ENCODE peak calls at places on chromosomes 16 and 17, in four cellular contexts. A, P, R and U are unnamed samples.

GRCh38 chr17:75604034-75604695 is 16.6 kb downstream of the MYO15B start:
- DNase-seq in P (peak; percentile 81), A (no peak), R (no peak), U (no peak)

GRCh38 chr17:83149761-83150251 is 70.4 kb downstream of the METRNL start:
- DNase-seq in R (no peak), P (no peak), A (no peak), U (no peak)

GRCh38 chr16:1989209-1989825 is 453 bp upstream of the SYNGR3 start:
- DNase-seq in P (no peak), R (no peak), A (peak; percentile 69), U (no peak)

GRCh38 chr17:14298221-14298994 is 2.5 kb upstream of the HS3ST3B1 start:
- DNase-seq in A (peak; percentile 56), R (no peak), P (no peak), U (no peak)

GRCh38 chr17:9116861-9117568 is 95.7 kb downstream of the NTN1 start:
- DNase-seq in A (no peak), R (no peak), P (no peak), U (no peak)

GRCh38 chr17:41785876-41786226 is 660 bp downstream of the JUP start:
- DNase-seq in R (no peak), P (peak; percentile 67), A (peak; percentile 76), U (no peak)

GRCh38 chr16:70675851-70676513 is 9.9 kb downstream of the MTSS2 start:
- DNase-seq in P (no peak), A (no peak), R (no peak), U (no peak)

GRCh38 chr16:68756250-68757051 is 19.4 kb downstream of the CDH1 start:
- DNase-seq in A (no peak), P (no peak), R (no peak), U (peak; percentile 94)

GRCh38 chr16:85910073-85910853 is 11.3 kb downstream of the IRF8 start:
- DNase-seq in R (no peak), A (no peak), P (no peak), U (no peak)

GRCh38 chr17:81097943-81098308 is 63.0 kb downstream of the BAIAP2 start:
- DNase-seq in A (no peak), P (peak; percentile 68), R (no peak), U (no peak)

GRCh38 chr17:47703191-47703591 is 9.2 kb downstream of the TBKBP1 start:
- DNase-seq in R (no peak), P (no peak), A (no peak), U (no peak)

GRCh38 chr17:39981207-39982068 is 831 bp downstream of the PSMD3 start:
- DNase-seq in R (no peak), A (no peak), P (no peak), U (no peak)

GRCh38 chr16:66717112-66717675 is 20.7 kb upstream of the CMTM4 start:
- DNase-seq in R (no peak), A (no peak), P (peak; percentile 42), U (no peak)

GRCh38 chr17:21213491-21214014 is 408 bp downstream of the TMEM11 start:
- DNase-seq in P (peak; percentile 80), R (no peak), A (no peak), U (no peak)

GRCh38 chr16:17414916-17415315 is 55.8 kb downstream of the XYLT1 start:
- DNase-seq in A (no peak), R (no peak), P (no peak), U (no peak)

GRCh38 chr17:81528384-81528650 is 140 bp downstream of the FSCN2 start:
- DNase-seq in P (no peak), R (no peak), A (no peak), U (no peak)

GRCh38 chr17:57569860-57570259 is 175.2 kb downstream of the CCDC182 start:
- DNase-seq in P (no peak), R (no peak), A (no peak), U (no peak)

GRCh38 chr17:74566132-74566753 is 1.1 kb downstream of the CD300H start:
- DNase-seq in P (peak; percentile 52), R (peak; percentile 36), A (peak; percentile 85), U (no peak)

GRCh38 chr17:79792984-79793923 is 3.6 kb downstream of the CBX8 start:
- DNase-seq in R (no peak), A (peak; percentile 66), P (no peak), U (no peak)

GRCh38 chr16:15777533-15778203 is 79.2 kb downstream of the MYH11 start:
- DNase-seq in P (peak; percentile 66), A (peak; percentile 51), R (peak; percentile 70), U (no peak)

GRCh38 chr17:39611441-39612112 is 3.9 kb upstream of the NEUROD2 start:
- DNase-seq in A (peak; percentile 47), R (no peak), P (no peak), U (no peak)

GRCh38 chr16:58730724-58731370 is 3.3 kb downstream of the GOT2 start:
- DNase-seq in P (no peak), R (no peak), A (no peak), U (no peak)

GRCh38 chr17:81043725-81044427 is 8.9 kb downstream of the BAIAP2 start:
- DNase-seq in R (no peak), A (no peak), P (no peak), U (no peak)

GRCh38 chr17:58783380-58783779 is 27.7 kb downstream of the PPM1E start:
- DNase-seq in R (no peak), P (no peak), A (no peak), U (no peak)

GRCh38 chr16:66399031-66399430 is 28.1 kb upstream of the BEAN1 start:
- DNase-seq in R (no peak), P (no peak), A (no peak), U (no peak)

GRCh38 chr16:23206986-23207385 is 24.4 kb downstream of the SCNN1G start:
- DNase-seq in A (no peak), R (no peak), P (no peak), U (no peak)

GRCh38 chr17:32007463-32008298 is 498 bp downstream of the LRRC37B start:
- DNase-seq in P (peak; percentile 58), R (peak; percentile 11), A (peak; percentile 77), U (no peak)

GRCh38 chr17:39996789-39997188 is 16.2 kb downstream of the PSMD3 start:
- DNase-seq in A (no peak), R (no peak), P (peak; percentile 52), U (no peak)

GRCh38 chr17:17453088-17453487 is 23.7 kb upstream of the MED9 start:
- DNase-seq in P (no peak), R (no peak), A (no peak), U (no peak)

GRCh38 chr17:46908352-46908751 is 14.6 kb upstream of the GOSR2 start:
- DNase-seq in P (no peak), A (no peak), R (no peak), U (no peak)

GRCh38 chr16:27330542-27330941 is 16.8 kb downstream of the IL4R start:
- DNase-seq in P (no peak), R (no peak), A (no peak), U (no peak)

GRCh38 chr16:85132456-85133289 is 20.4 kb upstream of the CIBAR2 start:
- DNase-seq in R (no peak), P (no peak), A (no peak), U (no peak)

GRCh38 chr17:8904686-8905085 is 37.2 kb upstream of the PIK3R6 start:
- DNase-seq in R (no peak), P (no peak), A (no peak), U (no peak)

GRCh38 chr16:84040823-84041391 is 1.7 kb downstream of the SLC38A8 start:
- DNase-seq in R (no peak), P (no peak), A (no peak), U (no peak)

GRCh38 chr17:61499632-61500031 is 47.4 kb downstream of the TBX4 start:
- DNase-seq in R (no peak), A (no peak), P (no peak), U (no peak)

GRCh38 chr16:89026121-89026612 is 49.2 kb upstream of the CBFA2T3 start:
- DNase-seq in A (no peak), R (no peak), P (peak; percentile 49), U (peak; percentile 72)

DNA sequence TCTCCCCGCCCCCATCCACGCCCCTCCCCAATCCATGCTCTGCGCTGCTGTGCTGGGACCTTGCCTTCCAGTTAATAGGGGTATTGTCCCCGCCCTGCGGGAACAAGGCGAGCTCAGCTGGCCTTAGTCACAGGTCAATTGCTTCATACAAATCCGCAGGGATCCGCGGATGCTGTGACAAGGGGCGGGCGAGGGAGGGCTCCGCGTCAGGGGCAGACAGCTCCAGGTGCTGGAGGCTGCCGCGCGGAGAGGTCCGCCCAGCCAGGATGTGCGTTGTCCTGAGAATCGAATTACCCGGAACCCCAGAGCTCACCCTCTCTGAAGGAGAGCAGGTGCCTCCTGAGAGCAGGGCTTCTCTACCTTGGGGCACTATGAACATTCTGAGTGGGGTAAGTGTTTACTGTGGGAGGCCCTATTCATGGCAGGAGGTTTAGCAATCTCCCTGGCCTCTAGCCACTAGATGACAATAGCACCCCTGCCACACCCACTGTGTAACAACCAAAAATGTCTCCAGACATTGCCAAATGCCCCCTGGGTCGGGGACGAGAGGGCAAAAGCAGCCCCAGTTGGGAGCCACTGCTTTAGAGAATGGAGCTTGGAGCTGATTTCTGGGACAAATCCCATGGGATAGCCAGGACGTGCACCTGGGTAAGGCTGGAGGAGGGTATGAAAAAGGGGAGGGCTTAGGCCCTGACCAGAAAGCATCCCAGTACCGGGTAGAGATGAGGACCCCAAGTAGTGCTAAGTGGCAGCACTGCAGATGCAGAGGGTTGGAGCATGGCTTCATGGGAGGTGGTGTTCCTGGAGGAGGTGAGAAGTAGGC is 138.2 kb downstream of the CYLD start:
- DNase-seq in P (no peak), R (peak; percentile 40), A (peak; percentile 73), U (no peak)
- TF ChIP-seq YY1 in P (no peak), R (no peak), A (no peak), U (no peak)

DNA sequence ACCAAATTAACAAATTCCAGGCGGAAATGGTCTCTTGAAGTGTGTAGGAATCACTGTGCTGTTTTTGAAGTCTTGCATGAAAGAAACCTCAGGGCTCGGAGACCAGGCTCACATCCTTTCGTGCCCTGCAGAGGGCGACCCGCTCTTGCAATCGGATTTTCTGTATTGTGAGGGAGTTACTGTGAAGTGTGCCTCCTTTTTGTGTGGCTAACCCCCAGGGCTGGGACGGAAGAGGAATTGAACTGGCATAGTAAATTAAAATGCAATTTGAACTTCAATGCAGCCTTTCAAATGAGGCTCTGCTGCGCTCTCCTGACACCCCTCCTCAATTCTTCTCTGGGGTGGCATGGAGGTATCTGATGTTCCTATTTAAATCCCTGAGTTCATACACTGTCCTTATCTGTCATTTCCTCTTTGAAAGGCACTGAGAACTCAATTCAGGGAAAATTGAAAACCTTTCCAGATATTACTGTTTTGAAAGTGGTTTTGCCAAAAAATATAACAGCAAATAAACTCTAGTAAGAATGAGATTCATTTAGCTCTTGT is 51.5 kb upstream of the MGAT5B start:
- DNase-seq in A (peak; percentile 69), P (peak; percentile 74), R (peak; percentile 61), U (no peak)
- TF ChIP-seq YY1 in A (no peak), P (no peak), R (no peak), U (no peak)

DNA sequence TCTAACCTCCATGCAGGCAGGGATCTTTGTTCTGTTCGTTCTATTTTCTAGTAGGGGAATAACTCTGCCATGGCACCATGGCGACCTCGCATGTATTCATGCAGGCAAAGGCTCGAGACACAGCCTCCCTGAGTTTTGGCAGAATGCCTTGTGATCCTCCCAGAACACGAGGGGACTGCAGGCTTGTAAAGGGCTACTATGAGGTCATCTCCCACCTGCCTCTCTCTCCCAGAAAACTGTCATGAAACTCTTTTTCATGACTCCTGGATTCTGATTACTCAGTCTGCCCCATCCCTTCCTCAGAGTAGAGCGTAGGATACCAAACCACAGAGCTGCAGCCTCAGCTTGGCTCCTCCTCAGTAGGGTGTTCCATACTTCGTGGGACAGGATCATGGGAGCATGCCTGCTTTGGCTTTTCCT is 64.3 kb downstream of the IGF2BP1 start:
- DNase-seq in R (no peak), A (no peak), P (no peak), U (no peak)
- TF ChIP-seq YY1 in R (no peak), A (no peak), P (no peak), U (no peak)

GRCh38 chr16:53768593-53768992 is 64.6 kb downstream of the FTO start:
- DNase-seq in R (no peak), A (no peak), P (no peak), U (no peak)
- TF ChIP-seq YY1 in R (no peak), A (no peak), P (no peak), U (no peak)